ENCODE peak calls at places on chromosomes 6 and 20, in four cellular contexts. I is uterus, D is endodermal cell, L is heart left ventricle. O is an unnamed sample. For H3K9me3, the result is how much of the 10 kb centered on the place peaks cover.

GRCh38 chr20:63529861-63530787 is 7.1 kb downstream of the PTK6 start:
- DNase-seq in I (no peak), L (peak), D (no peak), O (no peak)

GRCh38 chr20:25103526-25103925 is 21.6 kb upstream of the VSX1 start:
- DNase-seq in D (no peak), L (no peak), I (no peak), O (no peak)

GRCh38 chr6:89682991-89683390 is 44.4 kb upstream of the LYRM2 start:
- DNase-seq in I (no peak), L (no peak), D (no peak), O (no peak)

GRCh38 chr20:21557246-21557982 is 43.5 kb upstream of the NKX2-2 start:
- DNase-seq in D (no peak), I (no peak), L (no peak), O (no peak)

GRCh38 chr6:108616544-108616943 is 55.8 kb downstream of the FOXO3 start:
- DNase-seq in I (no peak), D (no peak), L (no peak), O (no peak)

GRCh38 chr6:2956930-2957329 is 14.4 kb downstream of the SERPINB6 start:
- DNase-seq in I (no peak), L (no peak), D (peak), O (no peak)

GRCh38 chr6:157861814-157862213 is 38.8 kb downstream of the SNX9 start:
- DNase-seq in L (no peak), I (no peak), D (no peak), O (no peak)

GRCh38 chr20:19820520-19821211 is 62.6 kb downstream of the RIN2 start:
- DNase-seq in D (no peak), L (no peak), I (no peak), O (no peak)

GRCh38 chr20:17995967-17996819 is 27.4 kb downstream of the MGME1 start:
- DNase-seq in L (no peak), I (peak), D (peak), O (no peak)

GRCh38 chr6:150685860-150686259 is 86.2 kb downstream of the PLEKHG1 start:
- DNase-seq in I (no peak), L (peak), D (peak), O (peak)

GRCh38 chr6:137191670-137192069 is 18.2 kb upstream of the IL22RA2 start:
- DNase-seq in L (no peak), D (no peak), I (no peak), O (no peak)

GRCh38 chr6:12827921-12828320 is 111.4 kb downstream of the PHACTR1 start:
- DNase-seq in I (no peak), L (no peak), D (no peak), O (no peak)

GRCh38 chr6:134995536-134995935 is 45.6 kb upstream of the ALDH8A1 start:
- DNase-seq in L (no peak), D (no peak), I (no peak), O (no peak)

GRCh38 chr6:33787336-33787953 is 1.5 kb downstream of the LEMD2 start:
- DNase-seq in D (peak), I (no peak), L (peak), O (no peak)

GRCh38 chr20:29318871-29319461 is 1938.5 kb upstream of the DEFB115 start:
- DNase-seq in D (no peak), L (peak), I (no peak), O (no peak)

DNA sequence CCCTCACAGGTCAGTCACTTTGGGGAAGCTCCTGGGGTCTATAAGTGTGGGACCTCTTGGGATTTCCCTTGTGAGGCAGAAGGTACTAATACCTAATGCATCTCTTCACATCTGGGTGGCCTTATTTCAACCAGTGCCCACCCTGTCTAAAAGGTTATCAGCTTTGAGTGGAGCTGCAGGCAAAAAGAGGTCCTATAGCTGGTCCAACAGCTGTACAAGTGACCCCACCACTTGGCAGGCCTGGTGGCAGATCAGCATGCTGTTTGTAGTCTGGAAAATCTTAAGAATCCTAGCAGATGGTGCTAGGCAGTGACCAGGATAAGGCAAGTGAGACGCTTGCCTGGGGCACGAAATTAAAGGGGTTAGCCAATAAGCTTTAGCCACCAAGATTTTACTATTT is 51.6 kb upstream of the GTSF1L start:
- DNase-seq in L (no peak), D (peak), I (no peak), O (no peak)
- H3K9me3 ChIP-seq in L (under half), D (under half), I (under half), O (under half)

GRCh38 chr20:35710884-35711587 is 11.8 kb downstream of the ROMO1 start:
- DNase-seq in I (no peak), D (no peak), L (no peak), O (no peak)

GRCh38 chr20:35709269-35709668 is 10.1 kb downstream of the ROMO1 start:
- DNase-seq in I (no peak), D (no peak), L (no peak), O (no peak)

GRCh38 chr20:35710039-35710438 is 10.8 kb downstream of the ROMO1 start:
- DNase-seq in I (no peak), L (no peak), D (no peak), O (no peak)

GRCh38 chr20:35714127-35714526 is 14.9 kb downstream of the ROMO1 start:
- DNase-seq in I (no peak), L (no peak), D (no peak), O (no peak)

DNA sequence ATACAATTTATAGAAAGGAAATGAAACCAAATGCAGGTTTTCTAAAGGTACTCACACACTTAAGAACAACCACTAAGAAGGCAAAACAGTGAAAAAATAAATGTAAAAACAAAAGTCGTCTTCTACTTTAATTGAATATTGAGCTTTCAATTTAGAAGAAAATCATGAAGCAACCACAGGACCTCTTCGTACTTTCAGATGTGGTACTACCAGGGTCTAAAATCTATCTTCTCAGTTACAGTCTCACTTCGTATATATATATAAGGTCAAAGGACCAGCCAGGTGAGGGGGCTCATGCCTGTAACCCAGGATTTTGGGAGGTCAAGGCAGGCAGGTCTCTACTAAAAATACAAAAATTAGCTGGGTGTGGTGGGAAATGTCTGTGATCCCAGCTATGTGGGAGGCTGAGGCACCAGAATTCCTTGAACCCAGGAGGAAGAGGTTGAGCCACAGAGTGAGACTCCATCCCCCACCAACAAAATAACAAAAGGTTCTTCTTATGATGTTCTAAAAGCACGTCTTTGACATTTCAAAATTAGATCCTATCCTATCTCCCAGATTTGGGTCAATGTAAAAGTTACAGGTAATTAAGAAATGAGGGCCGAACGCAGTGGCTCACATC is 12.5 kb downstream of the ROMO1 start:
- DNase-seq in I (no peak), D (peak), L (no peak), O (no peak)
- H3K9me3 ChIP-seq in I (under half), D (under half), L (under half), O (under half)

GRCh38 chr6:27296106-27296783 is 15.8 kb downstream of the POM121L2 start:
- DNase-seq in I (no peak), L (no peak), D (peak), O (no peak)
- H3K9me3 ChIP-seq in I (under half), L (under half), D (under half), O (under half)

GRCh38 chr20:56208121-56208520 is 40.4 kb upstream of the MC3R start:
- DNase-seq in L (no peak), I (no peak), D (no peak), O (no peak)
- H3K9me3 ChIP-seq in L (under half), I (under half), D (half or more), O (under half)

DNA sequence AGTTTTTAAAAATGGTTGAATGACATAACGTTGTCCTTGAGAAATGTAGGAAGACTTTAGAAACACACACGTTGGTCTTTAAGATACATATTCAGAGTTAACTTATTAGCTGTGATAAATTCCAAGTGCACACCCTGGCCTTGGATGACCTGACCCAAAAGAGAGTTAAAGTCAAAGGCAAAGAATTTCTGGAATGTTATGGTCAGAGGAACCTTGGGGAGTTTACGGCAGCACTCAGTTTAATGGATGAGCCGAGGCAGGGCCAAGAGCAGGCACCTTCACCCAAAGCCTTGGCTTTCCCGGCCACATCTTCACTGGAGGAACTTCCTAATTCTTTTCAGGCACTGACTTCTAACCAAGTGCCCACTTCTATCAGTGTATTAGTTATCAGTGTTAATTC is 200.5 kb downstream of the SMOC2 start:
- DNase-seq in I (no peak), L (no peak), D (no peak), O (no peak)
- H3K9me3 ChIP-seq in I (under half), L (under half), D (under half), O (under half)

DNA sequence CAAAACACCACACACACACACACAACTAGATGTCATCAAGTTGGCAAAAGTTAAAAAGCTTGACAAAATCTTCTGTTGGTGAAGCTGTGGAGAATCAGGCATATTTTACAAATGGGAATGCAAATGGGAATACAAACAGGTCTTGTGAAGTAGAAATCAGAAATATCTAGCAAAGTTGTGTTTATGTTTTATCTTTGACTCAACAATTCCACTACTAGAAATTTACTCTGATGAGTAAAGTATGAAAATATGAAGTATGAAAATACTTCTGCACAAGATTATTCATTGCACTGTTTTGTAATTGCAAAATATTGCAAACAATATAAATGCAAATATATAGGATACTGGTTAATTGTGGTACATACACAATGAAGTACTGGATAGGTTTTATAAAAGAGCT is 1166.0 kb upstream of the GJE1 start:
- DNase-seq in L (no peak), D (no peak), I (no peak), O (no peak)
- H3K9me3 ChIP-seq in L (under half), D (under half), I (under half), O (under half)

GRCh38 chr6:31575335-31575901 is at the start of gene TNF:
- DNase-seq in L (peak), I (peak), D (peak), O (peak)

GRCh38 chr6:31575952-31576684 is 753 bp downstream of the TNF start:
- DNase-seq in L (no peak), D (no peak), I (no peak), O (no peak)

GRCh38 chr6:31578058-31578457 is 2.7 kb downstream of the TNF start:
- DNase-seq in L (no peak), I (no peak), D (peak), O (no peak)

GRCh38 chr6:31578461-31579118 is 3.2 kb downstream of the TNF start:
- DNase-seq in I (no peak), L (no peak), D (peak), O (no peak)

DNA sequence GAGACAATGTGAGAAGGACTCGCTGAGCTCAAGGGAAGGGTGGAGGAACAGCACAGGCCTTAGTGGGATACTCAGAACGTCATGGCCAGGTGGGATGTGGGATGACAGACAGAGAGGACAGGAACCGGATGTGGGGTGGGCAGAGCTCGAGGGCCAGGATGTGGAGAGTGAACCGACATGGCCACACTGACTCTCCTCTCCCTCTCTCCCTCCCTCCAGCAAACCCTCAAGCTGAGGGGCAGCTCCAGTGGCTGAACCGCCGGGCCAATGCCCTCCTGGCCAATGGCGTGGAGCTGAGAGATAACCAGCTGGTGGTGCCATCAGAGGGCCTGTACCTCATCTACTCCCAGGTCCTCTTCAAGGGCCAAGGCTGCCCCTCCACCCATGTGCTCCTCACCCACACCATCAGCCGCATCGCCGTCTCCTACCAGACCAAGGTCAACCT is 1.6 kb downstream of the TNF start:
- DNase-seq in I (no peak), D (peak), L (no peak), O (no peak)
- H3K9me3 ChIP-seq in I (under half), D (under half), L (under half), O (under half)

GRCh38 chr20:55097621-55098020 is 622.2 kb downstream of the DOK5 start:
- DNase-seq in D (no peak), I (no peak), L (no peak), O (no peak)
- H3K9me3 ChIP-seq in D (under half), I (under half), L (under half), O (under half)

GRCh38 chr20:58531063-58531462 is 15.9 kb upstream of the APCDD1L start:
- DNase-seq in I (no peak), L (no peak), D (no peak), O (no peak)
- H3K9me3 ChIP-seq in I (under half), L (under half), D (half or more), O (under half)

DNA sequence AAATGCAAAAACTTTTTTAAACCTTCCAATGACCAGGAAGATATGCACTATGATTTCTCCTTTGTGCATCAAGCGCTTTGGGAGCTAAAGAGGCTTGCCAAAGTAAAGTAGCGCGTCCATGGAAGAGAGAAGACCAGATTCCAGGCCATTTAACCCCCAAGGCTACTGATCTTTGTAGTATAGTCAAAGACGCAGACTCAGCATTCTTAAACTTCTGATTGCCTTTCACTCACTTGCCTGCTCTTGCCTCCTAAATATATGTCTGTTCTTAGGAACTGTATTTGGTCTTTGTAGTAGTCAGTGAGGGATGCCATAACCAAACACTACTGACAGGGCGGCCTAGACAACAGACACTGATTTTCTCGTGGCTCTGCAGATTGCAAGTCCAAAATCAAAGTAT is 426.4 kb downstream of the PRKN start:
- DNase-seq in D (no peak), L (no peak), I (no peak), O (no peak)
- H3K9me3 ChIP-seq in D (under half), L (under half), I (under half), O (under half)